ENCODE peak calls at places on chromosomes 11 and 22, in four cellular contexts. R is mucosa of descending colon, X is NCI-H748 treated with DMSO at 0.1 percent for 48 hours, Z is HFFc6. H is an unnamed sample.

GRCh38 chr11:57566035-57566504 is 1.4 kb downstream of the UBE2L6 start:
- DNase-seq in Z (peak), X (no peak), R (peak), H (no peak)

GRCh38 chr11:32148824-32149223 is 58.0 kb downstream of the RCN1 start:
- DNase-seq in Z (peak), R (no peak), X (no peak), H (no peak)

GRCh38 chr11:132052904-132053303 is 682.5 kb downstream of the NTM start:
- DNase-seq in Z (peak), X (no peak), R (no peak), H (no peak)

GRCh38 chr11:105767945-105768344 is 158.1 kb downstream of the GRIA4 start:
- DNase-seq in Z (no peak), X (peak), R (no peak), H (no peak)

GRCh38 chr11:13160302-13160701 is 117.3 kb upstream of the BMAL1 start:
- DNase-seq in X (no peak), Z (no peak), R (no peak), H (no peak)

GRCh38 chr11:4511267-4511666 is 28.8 kb downstream of the OR52K1 start:
- DNase-seq in R (no peak), Z (no peak), X (no peak), H (no peak)

GRCh38 chr22:22914726-22915669 is 27.4 kb downstream of the IGLL5 start:
- DNase-seq in X (no peak), Z (no peak), R (no peak), H (no peak)

GRCh38 chr22:49213731-49214352 is 613.8 kb downstream of the BRD1 start:
- DNase-seq in Z (no peak), R (no peak), X (no peak), H (no peak)

GRCh38 chr11:61837411-61838005 is 9.4 kb downstream of the FADS2 start:
- DNase-seq in X (no peak), R (no peak), Z (no peak), H (no peak)

GRCh38 chr11:88406871-88407270 is 69.3 kb upstream of the CTSC start:
- DNase-seq in X (no peak), Z (no peak), R (no peak), H (no peak)

GRCh38 chr11:64372802-64373597 is 14.0 kb downstream of the RPS6KA4 start:
- DNase-seq in Z (peak), X (peak), R (peak), H (peak)

GRCh38 chr11:46149342-46149741 is 28.1 kb upstream of the PHF21A start:
- DNase-seq in R (no peak), Z (no peak), X (no peak), H (no peak)

GRCh38 chr11:69010361-69010891 is 2.6 kb downstream of the MRGPRF start:
- DNase-seq in Z (no peak), R (no peak), X (no peak), H (no peak)

GRCh38 chr22:31583861-31584485 is 78.0 kb downstream of the PISD start:
- DNase-seq in R (no peak), Z (peak), X (no peak), H (no peak)

GRCh38 chr11:65662247-65662801 is 392 bp downstream of the RELA start:
- DNase-seq in R (no peak), X (no peak), Z (no peak), H (no peak)

GRCh38 chr11:126546694-126547093 is 191.2 kb downstream of the ST3GAL4 start:
- DNase-seq in X (no peak), R (no peak), Z (no peak), H (no peak)

GRCh38 chr11:16252373-16252772 is 104.0 kb downstream of the SOX6 start:
- DNase-seq in R (peak), Z (peak), X (no peak), H (peak)

GRCh38 chr22:22565991-22566390 is 6.9 kb upstream of the PRAME start:
- DNase-seq in X (no peak), R (no peak), Z (no peak), H (no peak)

GRCh38 chr11:62137881-62138629 is 14.2 kb downstream of the INCENP start:
- DNase-seq in Z (no peak), R (no peak), X (no peak), H (no peak)